ENCODE peak calls at places on chromosome 15, in eight cellular contexts. B is small intestine; W is T-cell; Z is CD4-positive, alpha-beta memory T cell; K is EH; X is AG08395; Q is ELR; M is retina. P is an unnamed sample.

GRCh38 chr15:64865998-64866520 is 24.3 kb downstream of the PLEKHO2 start:
- DNase-seq in W (no peak), Q (peak), K (peak), B (no peak), X (peak), Z (no peak), M (no peak), P (no peak)

GRCh38 chr15:63156708-63157065 is 590 bp downstream of the RPS27L start:
- DNase-seq in Z (peak), W (no peak), X (peak), Q (peak), B (peak), K (peak), M (no peak), P (peak)

GRCh38 chr15:80825361-80826030 is 46.3 kb downstream of the CEMIP start:
- DNase-seq in Q (no peak), M (no peak), Z (no peak), W (no peak), B (no peak), K (peak), X (peak), P (no peak)

GRCh38 chr15:41281236-41281635 is 50.2 kb downstream of the CHP1 start:
- DNase-seq in X (peak), B (no peak), Q (peak), Z (no peak), M (no peak), W (no peak), K (peak), P (peak)

GRCh38 chr15:34732430-34732829 is 22.4 kb downstream of the GJD2 start:
- DNase-seq in Z (no peak), M (no peak), B (no peak), K (no peak), W (no peak), Q (no peak), X (no peak), P (no peak)

GRCh38 chr15:58854598-58854997 is 78.9 kb downstream of the SLTM start:
- DNase-seq in B (no peak), Z (no peak), Q (no peak), K (no peak), X (no peak), M (no peak), W (no peak), P (no peak)

GRCh38 chr15:100762289-100762688 is 117.3 kb upstream of the ALDH1A3 start:
- DNase-seq in W (no peak), X (no peak), K (no peak), B (no peak), Z (no peak), M (no peak), Q (no peak), P (no peak)

GRCh38 chr15:69548367-69548766 is 95.7 kb downstream of the RPLP1 start:
- DNase-seq in W (no peak), K (no peak), B (no peak), M (no peak), Z (no peak), X (no peak), Q (no peak), P (no peak)